ENCODE peak calls at places on chromosomes 13 and 19, in four cellular contexts. A, I, F and B are unnamed samples.

GRCh38 chr13:39602277-39602613 is 748 bp downstream of the LHFPL6 start:
- DNase-seq in A (no peak), I (no peak), F (no peak), B (no peak)

GRCh38 chr13:59360108-59360507 is 803.6 kb downstream of the DIAPH3 start:
- DNase-seq in A (no peak), I (no peak), F (peak; percentile 13), B (no peak)

GRCh38 chr19:21607453-21607852 is 102.1 kb downstream of the ZNF429 start:
- DNase-seq in A (no peak), I (no peak), F (no peak), B (no peak)

GRCh38 chr13:46288570-46289259 is 77.0 kb downstream of the LRRC63 start:
- DNase-seq in A (no peak), I (peak; percentile 26), F (peak; percentile 86), B (no peak)

GRCh38 chr19:2469102-2469914 is 6.6 kb upstream of the GADD45B start:
- DNase-seq in A (no peak), I (no peak), F (peak; percentile 65), B (peak; percentile 83)

GRCh38 chr13:113474179-113474578 is 16.3 kb downstream of the DCUN1D2 start:
- DNase-seq in A (no peak), I (no peak), F (no peak), B (no peak)

GRCh38 chr19:47107953-47108746 is 5.4 kb downstream of the ZC3H4 start:
- DNase-seq in A (no peak), I (no peak), F (no peak), B (no peak)

GRCh38 chr13:21124853-21125252 is 51.5 kb downstream of the SKA3 start:
- DNase-seq in A (no peak), I (no peak), F (peak; percentile 50), B (peak; percentile 51)

GRCh38 chr13:110027470-110028240 is 241.3 kb upstream of the IRS2 start:
- DNase-seq in A (no peak), I (no peak), F (no peak), B (no peak)

GRCh38 chr19:1264801-1265610 is 4.1 kb upstream of the CIRBP start:
- DNase-seq in A (no peak), I (peak; percentile 62), F (peak; percentile 87), B (peak; percentile 91)

GRCh38 chr19:49847731-49848696 is 2.9 kb upstream of the PTOV1 start:
- DNase-seq in A (no peak), I (peak; percentile 63), F (no peak), B (no peak)

GRCh38 chr19:38877781-38878574 is at the start of gene RINL:
- DNase-seq in A (no peak), I (peak; percentile 55), F (peak; percentile 43), B (peak; percentile 48)

GRCh38 chr19:3966051-3967017 is 4.6 kb downstream of the DAPK3 start:
- DNase-seq in A (no peak), I (no peak), F (no peak), B (no peak)

GRCh38 chr19:3970313-3970807 is 539 bp downstream of the DAPK3 start:
- DNase-seq in A (no peak), I (no peak), F (no peak), B (no peak)

GRCh38 chr13:94860981-94861407 is 148.6 kb upstream of the SOX21 start:
- DNase-seq in A (no peak), I (no peak), F (no peak), B (no peak)

GRCh38 chr13:41059466-41059865 is 1.8 kb upstream of the WBP4 start:
- DNase-seq in A (no peak), I (no peak), F (peak; percentile 27), B (no peak)
- H3K4me1 ChIP-seq in A (peaks cover 3% of the 10 kb centered on the region), I (peaks cover 32% of the 10 kb centered on the region), F (peaks cover 16% of the 10 kb centered on the region), B (no peaks in the 10 kb centered on the region)

DNA sequence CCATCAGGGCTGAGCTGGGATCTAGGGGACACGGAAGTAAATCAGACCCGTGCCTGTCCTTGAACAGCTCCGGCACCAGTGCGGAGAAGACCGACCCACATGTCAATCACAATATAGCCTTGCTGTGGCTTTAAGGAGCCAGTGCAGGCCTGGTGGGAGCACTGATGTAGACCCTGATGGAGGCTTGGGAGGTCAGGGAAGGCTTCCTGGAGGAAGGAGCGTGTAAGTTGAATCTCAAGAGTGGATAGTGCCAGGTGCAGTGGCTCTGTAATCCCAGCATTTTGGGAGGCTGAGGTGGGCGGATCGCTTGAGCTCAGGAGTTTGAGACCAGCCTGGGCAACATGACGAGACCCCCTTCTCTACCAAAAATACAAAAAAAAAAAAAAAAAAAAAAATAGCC is 10.8 kb upstream of the CACNG8 start:
- DNase-seq in A (no peak), I (no peak), F (no peak), B (no peak)
- H2AFZ ChIP-seq in A (no peak overlapping the region), I (no peak overlapping the region), F (no peak overlapping the region), B (no peak overlapping the region)

GRCh38 chr13:30673669-30674521 is 56.2 kb downstream of the USPL1 start:
- DNase-seq in A (peak; percentile 49), I (peak; percentile 85), F (peak; percentile 85), B (peak; percentile 84)

GRCh38 chr13:30681489-30682242 is 53.7 kb upstream of the ALOX5AP start:
- DNase-seq in A (no peak), I (no peak), F (no peak), B (no peak)

GRCh38 chr13:30679483-30680330 is 55.6 kb upstream of the ALOX5AP start:
- DNase-seq in A (no peak), I (no peak), F (peak; percentile 67), B (peak; percentile 50)

GRCh38 chr13:30671271-30671815 is 53.6 kb downstream of the USPL1 start:
- DNase-seq in A (no peak), I (no peak), F (no peak), B (no peak)

DNA sequence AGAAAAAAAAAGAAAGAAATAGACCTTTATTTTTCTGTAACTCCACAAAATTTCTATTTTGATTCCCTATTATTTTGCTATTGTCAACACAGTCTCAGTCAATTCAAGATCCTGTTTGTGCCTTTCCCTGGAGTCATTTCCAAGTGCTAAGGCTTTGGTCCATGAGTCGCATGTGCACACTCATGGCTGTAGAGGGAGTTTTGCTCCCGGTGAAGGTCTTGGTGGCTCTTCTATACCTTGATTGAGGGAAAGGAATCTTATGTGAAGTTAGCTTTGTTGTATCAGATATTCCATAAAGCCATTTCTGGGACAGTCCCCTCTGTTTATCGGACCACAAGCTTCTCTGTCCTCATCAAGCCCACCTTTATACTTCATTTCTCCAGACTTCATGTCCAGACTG is 58.7 kb upstream of the ALOX5AP start:
- DNase-seq in A (no peak), I (no peak), F (peak; percentile 22), B (no peak)
- TF ChIP-seq CTCF in A (peak; percentile 36), I (peak; percentile 1), F (peak; percentile 41), B (peak; percentile 53)

DNA sequence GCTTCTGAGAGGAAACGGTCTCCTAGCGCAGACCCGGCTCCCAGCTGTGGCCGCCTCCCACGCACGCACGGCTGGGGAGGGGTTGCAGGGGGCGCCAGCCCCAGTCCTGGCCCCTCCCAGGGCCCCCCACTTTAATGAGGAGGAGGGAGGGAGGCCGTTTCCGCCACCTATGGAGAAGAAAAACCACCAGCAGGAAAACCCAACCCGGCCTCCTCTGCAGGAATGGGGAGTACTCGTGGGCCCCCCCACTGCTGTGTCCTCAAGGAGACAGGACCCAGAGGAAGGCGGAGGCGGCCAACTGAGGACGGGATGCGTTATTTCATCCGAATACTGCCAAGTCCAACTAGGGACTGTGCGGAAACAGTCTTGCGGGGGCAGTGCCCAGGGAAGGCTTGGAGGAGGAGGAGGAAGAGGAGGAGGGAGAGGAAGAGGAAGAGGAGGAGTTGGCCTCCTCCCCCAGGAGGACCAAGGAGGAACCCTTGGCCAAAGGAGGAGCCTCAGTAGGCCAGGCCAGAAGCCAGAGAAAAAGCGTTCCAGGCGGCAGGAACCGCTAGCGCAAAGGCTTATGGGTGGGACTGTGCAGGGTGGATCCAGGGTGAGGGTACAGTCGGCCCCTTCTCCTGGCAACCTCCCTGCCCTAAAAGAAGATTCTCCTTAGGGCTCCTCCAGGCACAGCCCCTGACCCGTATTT is 3.9 kb upstream of the SSBP4 start:
- DNase-seq in A (no peak), I (peak; percentile 70), F (no peak), B (peak; percentile 28)
- H3K4me1 ChIP-seq in A (peaks cover 26% of the 10 kb centered on the region), I (peaks cover 41% of the 10 kb centered on the region), F (peaks cover 8% of the 10 kb centered on the region), B (peaks cover 4% of the 10 kb centered on the region)

DNA sequence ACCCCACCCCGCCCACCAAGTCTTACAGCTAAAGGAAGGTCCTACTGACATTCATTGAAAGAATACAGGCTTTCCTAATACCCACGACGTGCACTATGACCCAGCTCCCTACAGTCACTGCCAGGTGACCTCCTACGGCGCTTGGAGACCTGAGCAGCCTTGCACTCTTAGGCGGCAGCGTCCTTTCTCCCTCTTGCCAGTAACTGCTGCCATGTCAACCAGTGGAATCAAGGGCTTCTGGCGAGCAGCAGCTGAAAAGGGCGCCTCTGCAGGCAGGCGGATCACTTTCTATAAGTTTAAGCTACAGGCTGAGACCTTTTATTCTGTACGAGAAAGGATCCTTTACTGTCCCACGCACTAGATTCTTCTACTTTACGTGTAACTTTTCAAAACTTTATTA is 2.0 kb downstream of the KCTD12 start:
- DNase-seq in A (peak; percentile 33), I (no peak), F (peak; percentile 77), B (peak; percentile 78)
- H2AFZ ChIP-seq in A (no peak overlapping the region), I (no peak overlapping the region), F (no peak overlapping the region), B (no peak overlapping the region)

GRCh38 chr19:5338661-5339469 is 1.7 kb downstream of the PTPRS start:
- DNase-seq in A (peak; percentile 29), I (no peak), F (peak; percentile 85), B (peak; percentile 70)
- TF ChIP-seq CTCF in A (peak; percentile 1), I (peak; percentile 51), F (peak; percentile 14), B (no peak)